ENCODE peak calls at places on chromosomes 13 and 19, in ten cellular contexts. K, M, O, G, E, N, R, C, T and X are unnamed samples.
A peak's percentile ranks its signal among the peaks of the same experiment; 100 is the strongest.

GRCh38 chr19:6979341-6979740 is 41.9 kb downstream of the MBD3L2B start:
- DNase-seq in K (no peak), M (no peak), O (no peak), G (no peak), E (no peak), N (no peak), R (no peak), C (no peak), T (no peak), X (no peak)

GRCh38 chr19:1407662-1408299 is 395 bp downstream of the DAZAP1 start:
- DNase-seq in K (no peak), M (no peak), O (no peak), G (no peak), E (peak; percentile 34), N (peak; percentile 77), R (peak; percentile 44), C (no peak), T (no peak), X (peak; percentile 47)

GRCh38 chr19:412356-413355 is 3.7 kb upstream of the C2CD4C start:
- DNase-seq in K (no peak), M (no peak), O (no peak), G (no peak), E (no peak), N (peak; percentile 32), R (no peak), C (no peak), T (no peak), X (no peak)

GRCh38 chr19:27905074-27905473 is 1307.9 kb downstream of the UQCRFS1 start:
- DNase-seq in K (no peak), M (no peak), O (no peak), G (no peak), E (no peak), N (no peak), R (no peak), C (no peak), T (no peak), X (no peak)

GRCh38 chr13:85377783-85378182 is 421.4 kb downstream of the SLITRK6 start:
- DNase-seq in K (no peak), M (no peak), O (no peak), G (no peak), E (no peak), N (no peak), R (no peak), C (no peak), T (no peak), X (peak; percentile 89)

GRCh38 chr19:782195-783043 is 14.8 kb upstream of the PTBP1 start:
- DNase-seq in K (no peak), M (peak; percentile 89), O (peak; percentile 17), G (no peak), E (no peak), N (no peak), R (no peak), C (no peak), T (no peak), X (peak; percentile 54)

GRCh38 chr13:30196025-30196424 is 111.3 kb downstream of the KATNAL1 start:
- DNase-seq in K (no peak), M (peak; percentile 3), O (no peak), G (peak; percentile 84), E (no peak), N (no peak), R (no peak), C (no peak), T (peak; percentile 48), X (no peak)

GRCh38 chr13:45860240-45860639 is 8.7 kb upstream of the SIAH3 start:
- DNase-seq in K (no peak), M (no peak), O (no peak), G (no peak), E (no peak), N (no peak), R (no peak), C (no peak), T (no peak), X (no peak)

GRCh38 chr19:35458821-35459391 is 10.8 kb downstream of the FFAR2 start:
- DNase-seq in K (no peak), M (no peak), O (no peak), G (no peak), E (no peak), N (no peak), R (no peak), C (no peak), T (no peak), X (no peak)

GRCh38 chr13:109821038-109821545 is 34.7 kb upstream of the IRS2 start:
- DNase-seq in K (no peak), M (no peak), O (no peak), G (no peak), E (no peak), N (no peak), R (no peak), C (no peak), T (no peak), X (no peak)

GRCh38 chr19:55166530-55167268 is at the start of gene DNAAF3:
- DNase-seq in K (peak; percentile 87), M (peak; percentile 98), O (peak; percentile 81), G (peak; percentile 98), E (peak; percentile 93), N (peak; percentile 97), R (peak; percentile 91), C (peak; percentile 93), T (peak; percentile 96), X (peak; percentile 99)

GRCh38 chr13:100532836-100533435 is 55.7 kb downstream of the GGACT start:
- DNase-seq in K (peak; percentile 46), M (no peak), O (no peak), G (no peak), E (no peak), N (no peak), R (no peak), C (no peak), T (no peak), X (no peak)

GRCh38 chr13:100532090-100532766 is 56.4 kb downstream of the GGACT start:
- DNase-seq in K (peak; percentile 56), M (no peak), O (no peak), G (no peak), E (no peak), N (no peak), R (no peak), C (no peak), T (no peak), X (no peak)

GRCh38 chr13:100529666-100530065 is 58.9 kb downstream of the GGACT start:
- DNase-seq in K (peak; percentile 45), M (no peak), O (no peak), G (no peak), E (no peak), N (no peak), R (no peak), C (no peak), T (no peak), X (no peak)

GRCh38 chr13:100528820-100529219 is 59.8 kb downstream of the GGACT start:
- DNase-seq in K (no peak), M (no peak), O (no peak), G (no peak), E (no peak), N (no peak), R (no peak), C (no peak), T (no peak), X (no peak)

DNA sequence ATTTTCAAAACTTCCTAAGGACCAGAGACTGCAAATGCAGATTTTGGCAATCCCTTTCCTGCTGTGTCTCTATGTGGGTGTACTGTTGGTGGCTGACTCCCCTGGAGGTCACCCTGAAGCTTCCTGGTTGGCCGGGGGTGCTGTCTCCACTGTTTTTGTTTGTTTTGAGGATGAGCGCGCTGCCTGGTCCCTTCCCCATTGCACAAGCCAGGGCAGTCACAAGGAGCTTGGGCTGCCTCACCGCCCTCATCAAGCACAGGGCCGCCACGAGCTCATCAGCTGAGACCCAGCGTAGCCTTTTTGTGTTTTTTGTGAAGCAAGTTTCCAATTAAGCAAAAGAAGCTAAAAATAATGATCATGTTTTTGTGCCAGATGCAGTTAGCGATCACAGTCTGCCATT is 57.9 kb downstream of the GGACT start:
- DNase-seq in K (peak; percentile 38), M (no peak), O (no peak), G (no peak), E (no peak), N (no peak), R (no peak), C (no peak), T (peak; percentile 44), X (no peak)
- TF ChIP-seq CTCF in K (no peak), M (no peak), O (no peak), G (no peak), E (no peak), N (no peak), R (no peak), C (no peak), T (no peak), X (no peak)

GRCh38 chr19:39435499-39436349 is at the start of gene RPS16:
- DNase-seq in K (peak; percentile 99), M (peak; percentile 99), O (no peak), G (peak; percentile 99), E (peak; percentile 99), N (peak; percentile 100), R (peak; percentile 99), C (peak; percentile 99), T (peak; percentile 95), X (peak; percentile 98)
- TF ChIP-seq CTCF in K (no peak), M (no peak), O (no peak), G (no peak), E (no peak), N (no peak), R (no peak), C (no peak), T (no peak), X (no peak)

DNA sequence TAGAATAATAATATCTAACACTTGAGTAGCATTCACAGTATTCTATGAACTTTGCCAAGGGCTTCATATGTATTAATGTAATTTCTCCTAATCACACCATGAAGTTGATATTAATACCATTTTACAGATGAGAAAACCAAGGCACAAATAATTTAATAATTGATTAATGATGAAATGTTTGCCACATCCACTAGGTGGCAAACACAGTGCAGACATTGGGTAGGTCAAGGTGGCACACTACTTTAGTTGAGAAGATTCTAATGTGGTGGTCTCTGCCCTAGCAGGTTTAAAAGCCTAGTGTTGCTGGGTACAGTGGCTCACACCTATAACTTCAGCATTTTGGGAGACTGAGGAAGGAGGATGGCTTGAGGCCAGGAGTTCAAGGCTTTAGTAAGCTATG is 412.4 kb downstream of the SUCLA2 start:
- DNase-seq in K (no peak), M (no peak), O (no peak), G (no peak), E (no peak), N (no peak), R (no peak), C (no peak), T (no peak), X (no peak)
- TF ChIP-seq CTCF in K (no peak), M (peak; percentile 5), O (no peak), G (no peak), E (no peak), N (peak; percentile 10), R (no peak), C (no peak), T (peak; percentile 29), X (no peak)

DNA sequence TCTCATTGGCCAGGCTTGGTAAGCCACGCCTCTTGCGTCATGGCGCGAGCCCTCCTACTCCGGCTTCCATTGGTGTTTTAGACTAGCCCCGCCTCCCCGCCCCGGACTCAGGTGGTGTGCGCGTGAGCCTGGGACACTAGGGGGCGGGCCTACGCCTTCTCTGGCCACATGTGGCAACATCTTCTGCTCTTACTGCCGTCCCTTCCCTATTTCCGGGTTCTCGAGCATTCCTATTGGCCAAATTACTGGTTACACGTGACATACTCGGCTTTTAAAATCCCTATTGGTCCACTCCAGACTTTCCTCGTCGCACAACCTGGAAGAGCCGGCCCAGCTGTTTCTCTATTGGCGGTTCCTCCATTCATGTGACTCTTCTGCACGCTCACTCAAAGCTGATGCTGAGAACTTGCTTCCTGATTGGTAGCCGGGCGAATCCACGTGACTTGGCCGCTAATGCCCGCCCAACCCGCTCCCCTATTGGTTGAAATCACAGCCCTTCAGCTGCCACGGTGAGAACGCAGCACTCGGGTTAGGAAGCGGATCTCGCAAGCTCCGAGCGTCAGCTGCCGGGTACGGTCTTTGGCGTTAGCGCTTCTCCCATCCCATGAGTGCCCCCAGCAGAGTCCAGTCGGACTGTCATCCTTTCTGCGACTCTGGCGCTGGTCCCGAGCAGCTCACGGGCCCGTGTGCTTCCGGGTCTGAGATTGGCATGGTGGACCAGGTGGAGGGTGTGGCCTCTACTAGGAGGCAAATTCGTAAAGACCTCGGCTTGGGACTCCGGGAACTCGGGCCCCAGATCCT is at the start of gene BLOC1S3:
- DNase-seq in K (peak; percentile 100), M (peak; percentile 100), O (peak; percentile 100), G (peak; percentile 100), E (peak; percentile 100), N (peak; percentile 100), R (peak; percentile 100), C (peak; percentile 100), T (peak; percentile 100), X (peak; percentile 100)
- TF ChIP-seq CTCF in K (no peak), M (no peak), O (peak; percentile 65), G (peak; percentile 41), E (peak; percentile 37), N (peak; percentile 25), R (peak; percentile 54), C (peak; percentile 2), T (peak; percentile 10), X (peak; percentile 48)